ENCODE peak calls at places on chromosomes 4 and X, in seven cellular contexts. R is activated T-cell treated with anti-CD3 and anti-CD28 coated beads, Interleukin-2, amount 50 U/mL, for 4 hours; F is tibial artery; G is T-helper 2 cell; K is AG09309; N is activated CD8-positive, alpha-beta memory T cell treated with anti-CD3 and anti-CD28 coated beads for 1 hour; S is foreskin fibroblast. H is an unnamed sample.

GRCh38 chrX:47502591-47503222 is 19.7 kb upstream of the ZNF41 start:
- DNase-seq in R (no peak), N (no peak), G (no peak), K (no peak), S (no peak), F (no peak), H (no peak)

GRCh38 chrX:45602151-45602550 is 401.5 kb upstream of the DIPK2B start:
- DNase-seq in N (no peak), S (no peak), G (no peak), R (no peak), K (no peak), F (no peak), H (no peak)

GRCh38 chr4:92121099-92121498 is 182.7 kb upstream of the GRID2 start:
- DNase-seq in S (no peak), N (no peak), F (no peak), G (no peak), K (no peak), R (no peak), H (no peak)

GRCh38 chrX:136055651-136056221 is 70.5 kb downstream of the SLC9A6 start:
- DNase-seq in R (no peak), F (peak), G (no peak), K (peak), S (peak), N (no peak), H (no peak)

GRCh38 chr4:57291911-57292310 is 181.7 kb upstream of the IGFBP7 start:
- DNase-seq in K (no peak), G (no peak), N (no peak), R (no peak), F (no peak), S (no peak), H (no peak)

GRCh38 chrX:74509989-74510388 is 88.7 kb downstream of the SLC16A2 start:
- DNase-seq in N (no peak), S (no peak), K (no peak), F (no peak), R (no peak), G (no peak), H (no peak)

GRCh38 chrX:13888284-13888683 is 71.4 kb upstream of the GPM6B start:
- DNase-seq in S (no peak), K (no peak), R (no peak), G (no peak), N (no peak), F (no peak), H (no peak)

GRCh38 chr4:121185960-121186359 is 21.8 kb upstream of the TNIP3 start:
- DNase-seq in S (no peak), K (no peak), R (no peak), N (no peak), G (no peak), F (no peak), H (no peak)

GRCh38 chrX:45229348-45229747 is 28.7 kb upstream of the DIPK2B start:
- DNase-seq in N (no peak), S (no peak), F (no peak), R (no peak), G (no peak), K (no peak), H (no peak)

GRCh38 chr4:173524218-173525117 is 5.6 kb downstream of the HAND2 start:
- DNase-seq in K (no peak), S (no peak), G (no peak), R (no peak), N (no peak), F (no peak), H (no peak)

GRCh38 chrX:8730812-8731578 is 942 bp downstream of the ANOS1 start:
- DNase-seq in S (no peak), G (no peak), R (no peak), F (no peak), N (no peak), K (no peak), H (no peak)

GRCh38 chr4:74546020-74546419 is 101.1 kb downstream of the AREG start:
- DNase-seq in R (no peak), N (no peak), S (no peak), F (no peak), K (no peak), G (no peak), H (no peak)

GRCh38 chr4:147643616-147644015 is 26.4 kb downstream of the TMEM184C start:
- DNase-seq in N (no peak), F (no peak), G (no peak), K (no peak), S (no peak), R (no peak), H (no peak)

GRCh38 chr4:107930821-107931774 is at the start of gene CYP2U1:
- DNase-seq in N (peak), G (peak), K (no peak), F (peak), S (peak), R (peak), H (peak)